ENCODE peak calls at places on chromosomes 1 and 21, in nine cellular contexts. P is spleen; O is choroid plexus epithelial cell; H is heart right ventricle; R is astrocyte; Y is CD8-positive, alpha-beta T cell; M is gastrocnemius medialis; D is lower lobe of right lung; A is epithelial cell of proximal tubule. L is an unnamed sample.

GRCh38 chr1:246417152-246417812 is 89.8 kb downstream of the SMYD3 start:
- DNase-seq in P (no peak), O (peak), H (no peak), R (peak), Y (no peak), M (no peak), D (no peak), A (no peak), L (peak)

GRCh38 chr21:45887121-45887611 is 94.4 kb upstream of the COL6A1 start:
- DNase-seq in P (peak), O (no peak), H (peak), R (peak), Y (no peak), M (no peak), D (no peak), A (no peak), L (no peak)

GRCh38 chr1:212791261-212791675 is 309 bp downstream of the NSL1 start:
- DNase-seq in P (no peak), O (peak), H (no peak), R (no peak), Y (no peak), M (no peak), D (no peak), A (no peak), L (peak)

GRCh38 chr1:9476790-9477463 is 62.3 kb upstream of the SLC25A33 start:
- DNase-seq in P (no peak), O (peak), H (no peak), R (peak), Y (no peak), M (no peak), D (no peak), A (peak), L (peak)

GRCh38 chr1:90850181-90850924 is 133.3 kb upstream of the BARHL2 start:
- DNase-seq in P (no peak), O (peak), H (peak), R (no peak), Y (no peak), M (no peak), D (peak), A (no peak), L (peak)

GRCh38 chr1:26550946-26551345 is 21.4 kb downstream of the RPS6KA1 start:
- DNase-seq in P (no peak), O (no peak), H (no peak), R (no peak), Y (no peak), M (no peak), D (no peak), A (no peak), L (no peak)

GRCh38 chr1:227234998-227235405 is 83.3 kb downstream of the CDC42BPA start:
- DNase-seq in P (no peak), O (peak), H (no peak), R (peak), Y (no peak), M (no peak), D (no peak), A (peak), L (peak)

GRCh38 chr1:11595287-11595686 is 58.9 kb downstream of the FBXO2 start:
- DNase-seq in P (no peak), O (no peak), H (no peak), R (no peak), Y (no peak), M (no peak), D (no peak), A (no peak), L (no peak)

GRCh38 chr1:55222152-55222551 is 7.0 kb upstream of the USP24 start:
- DNase-seq in P (no peak), O (no peak), H (no peak), R (no peak), Y (no peak), M (no peak), D (no peak), A (no peak), L (no peak)

GRCh38 chr1:90725341-90725960 is 8.3 kb upstream of the BARHL2 start:
- DNase-seq in P (no peak), O (no peak), H (no peak), R (no peak), Y (no peak), M (no peak), D (no peak), A (no peak), L (no peak)

GRCh38 chr1:17215545-17215890 is 10.6 kb downstream of the PADI1 start:
- DNase-seq in P (no peak), O (no peak), H (no peak), R (no peak), Y (no peak), M (no peak), D (no peak), A (no peak), L (no peak)

GRCh38 chr1:157849229-157849875 is 7.7 kb upstream of the CD5L start:
- DNase-seq in P (no peak), O (no peak), H (no peak), R (no peak), Y (no peak), M (no peak), D (no peak), A (no peak), L (no peak)

DNA sequence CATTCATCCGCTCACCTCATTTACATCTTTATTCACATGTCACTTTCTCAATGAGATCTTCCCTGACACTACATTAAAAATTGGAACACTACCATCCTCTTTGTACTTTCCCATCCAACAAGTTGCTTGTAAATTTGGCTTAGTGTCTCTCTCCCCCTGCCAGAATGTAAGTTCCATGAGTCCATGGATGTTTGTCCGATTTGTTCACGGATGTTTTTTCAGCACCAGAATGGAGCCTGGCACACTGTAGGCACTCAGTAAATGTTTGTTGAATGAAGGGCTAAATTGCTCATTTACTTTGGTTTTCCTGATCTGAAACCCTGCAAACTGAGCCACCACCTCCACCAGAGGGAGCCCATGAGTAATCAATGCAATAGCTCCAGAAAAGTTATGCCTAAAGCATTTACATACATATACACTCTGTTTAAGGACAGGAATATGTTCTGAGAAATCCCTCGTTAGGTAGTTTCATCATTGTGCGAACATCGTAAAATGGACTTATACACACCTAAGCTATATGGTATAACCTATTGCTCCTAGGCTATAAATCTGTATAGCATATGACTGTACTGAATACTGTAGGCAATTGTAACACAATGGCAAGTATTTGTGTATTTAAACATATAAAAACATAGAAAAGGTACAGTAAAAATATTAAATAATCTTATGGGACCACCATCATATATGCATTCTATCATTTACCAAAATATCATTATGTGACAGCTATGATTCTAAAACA is 2.8 kb upstream of the EYA3 start:
- DNase-seq in P (peak), O (peak), H (peak), R (no peak), Y (peak), M (peak), D (peak), A (no peak), L (peak)
- TF ChIP-seq CTCF in P (peak), O (peak), H (peak), R (peak), Y (peak), M (peak), D (peak), A (peak), L (peak)

DNA sequence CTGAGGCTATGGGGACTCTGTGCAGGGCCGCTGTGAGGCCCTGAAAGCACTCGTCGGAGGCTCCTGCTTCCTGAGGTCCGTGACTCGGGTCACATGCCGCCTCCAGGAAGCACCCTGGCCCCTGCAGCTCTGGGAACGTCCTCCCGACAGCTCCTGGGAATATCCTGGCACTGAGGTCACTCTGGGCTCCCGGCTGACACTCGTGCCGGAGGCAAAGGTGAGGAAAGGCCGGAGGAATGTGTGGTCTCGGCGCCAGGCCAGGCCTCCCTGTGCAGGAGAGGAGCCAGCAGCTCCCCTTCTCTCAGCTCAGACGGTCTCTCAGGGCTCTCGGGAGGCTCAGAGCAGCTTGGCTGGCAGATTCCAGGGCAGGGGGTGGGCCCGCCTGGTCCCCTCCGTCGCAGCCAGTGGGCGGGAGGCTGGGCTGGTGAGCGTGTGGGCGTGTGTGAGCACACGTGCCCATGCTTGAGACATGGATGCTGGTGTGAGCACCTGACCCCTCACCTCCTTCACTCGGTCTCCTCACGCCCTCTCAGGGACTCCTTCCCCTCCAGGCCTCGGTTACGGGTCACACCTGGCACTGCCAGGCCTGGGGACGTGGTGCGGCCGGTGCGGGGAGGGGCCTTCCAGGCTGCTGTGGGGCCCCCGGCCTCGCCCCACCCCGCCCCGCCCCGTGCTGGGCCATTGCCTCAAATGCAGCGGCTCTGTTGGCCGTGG is 5.5 kb upstream of the RNF223 start:
- DNase-seq in P (peak), O (peak), H (peak), R (peak), Y (no peak), M (peak), D (peak), A (peak), L (peak)
- H3K4me3 ChIP-seq in P (no peak), O (peak), H (peak), R (peak), Y (peak), M (peak), D (peak), A (peak), L (no peak)

DNA sequence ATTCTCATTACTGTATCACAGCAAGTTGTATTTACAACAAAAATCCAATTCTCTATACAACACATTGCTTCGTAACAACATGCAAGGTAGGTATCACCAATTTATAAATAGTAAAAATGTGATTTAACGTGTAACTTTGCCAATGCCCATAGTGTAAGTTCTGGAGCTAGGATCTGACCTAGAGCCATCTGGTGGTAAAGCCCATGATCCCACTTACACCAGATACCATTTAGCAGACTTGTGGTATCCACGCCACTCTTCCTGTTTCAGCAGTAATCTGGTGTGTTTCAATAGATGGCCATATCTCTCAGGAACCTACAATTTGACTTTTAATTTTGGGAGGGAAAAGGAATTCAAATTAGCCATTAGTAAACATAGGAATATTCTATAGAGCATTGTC is 10.2 kb downstream of the SETSIP start:
- DNase-seq in P (no peak), O (peak), H (no peak), R (no peak), Y (no peak), M (no peak), D (no peak), A (no peak), L (no peak)
- TF ChIP-seq CTCF in P (no peak), O (no peak), H (no peak), R (no peak), Y (no peak), M (no peak), D (no peak), A (peak), L (no peak)

DNA sequence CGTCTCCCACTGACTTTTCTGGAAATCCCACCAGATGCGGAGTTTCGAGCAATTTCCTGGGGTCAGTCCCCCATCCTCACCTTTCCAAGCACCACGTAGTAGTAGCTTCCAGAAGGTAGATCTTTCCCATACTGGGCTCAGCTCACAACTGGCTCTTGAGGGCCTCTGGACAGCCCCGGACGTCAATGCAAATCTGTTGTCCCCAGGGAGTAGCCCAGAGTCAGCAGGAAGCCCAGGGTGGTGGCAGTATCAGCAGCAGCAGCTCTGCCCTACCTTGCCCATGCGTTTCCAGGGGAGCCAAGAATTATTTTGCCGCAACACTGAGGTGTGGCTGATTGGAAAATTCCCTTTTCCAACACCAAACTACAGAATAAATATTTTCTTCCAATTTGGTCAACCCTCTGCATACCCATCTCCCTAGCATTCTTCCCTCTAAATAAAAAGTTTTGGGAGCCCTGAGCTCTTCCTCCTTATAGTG is 70.3 kb downstream of the CD46 start:
- DNase-seq in P (peak), O (no peak), H (no peak), R (no peak), Y (no peak), M (peak), D (no peak), A (no peak), L (no peak)
- H3K4me3 ChIP-seq in P (peak), O (no peak), H (peak), R (no peak), Y (peak), M (peak), D (peak), A (peak), L (no peak)

GRCh38 chr1:64469977-64470669 is at the start of gene CACHD1:
- DNase-seq in P (peak), O (peak), H (peak), R (peak), Y (peak), M (peak), D (peak), A (no peak), L (peak)
- TF ChIP-seq CTCF in P (no peak), O (peak), H (peak), R (no peak), Y (no peak), M (peak), D (peak), A (peak), L (peak)

GRCh38 chr1:234114648-234115307 is 210.3 kb downstream of the SLC35F3 start:
- DNase-seq in P (no peak), O (peak), H (no peak), R (peak), Y (no peak), M (no peak), D (no peak), A (no peak), L (peak)
- H3K4me3 ChIP-seq in P (no peak), O (no peak), H (no peak), R (no peak), Y (no peak), M (no peak), D (no peak), A (no peak), L (no peak)

GRCh38 chr21:35850542-35851103 is 209.7 kb downstream of the SETD4 start:
- DNase-seq in P (no peak), O (no peak), H (peak), R (no peak), Y (no peak), M (no peak), D (no peak), A (no peak), L (peak)
- TF ChIP-seq CTCF in P (no peak), O (no peak), H (no peak), R (no peak), Y (no peak), M (no peak), D (no peak), A (no peak), L (no peak)

DNA sequence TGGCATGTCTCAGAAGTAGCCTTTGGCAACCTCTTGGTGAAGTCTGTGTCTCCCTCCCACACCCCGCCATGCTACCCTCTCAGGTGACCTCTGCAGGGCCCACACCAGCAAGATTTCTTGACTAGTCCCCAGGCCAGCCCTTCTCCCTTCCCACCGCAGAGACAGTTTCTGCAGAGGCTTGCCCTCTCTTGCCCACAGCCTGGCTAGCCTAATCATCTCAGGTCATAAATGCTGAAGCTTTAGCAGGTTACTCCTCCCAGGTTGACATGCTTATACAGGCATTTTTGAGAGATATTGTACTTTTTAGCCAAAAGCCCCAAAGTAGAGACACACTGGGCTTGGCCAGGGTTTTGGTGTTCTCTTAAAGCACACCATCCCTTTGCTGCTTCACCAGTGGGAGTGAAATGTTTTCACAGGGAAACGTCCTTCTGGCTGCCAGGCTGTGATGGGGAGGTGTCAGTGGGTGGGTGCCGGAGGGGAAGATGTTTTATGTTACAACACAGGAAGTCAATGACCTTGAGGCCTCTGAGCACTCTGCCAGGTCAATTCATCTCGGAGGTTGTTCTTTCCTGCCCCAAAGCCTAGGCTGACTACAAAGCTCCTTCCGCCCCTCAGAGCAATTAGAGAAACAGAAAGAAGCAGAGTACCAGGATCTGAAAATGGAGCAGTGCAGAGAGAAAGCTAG is 58.5 kb downstream of the STYXL2 start:
- DNase-seq in P (no peak), O (no peak), H (no peak), R (no peak), Y (no peak), M (no peak), D (no peak), A (no peak), L (no peak)
- H3K4me3 ChIP-seq in P (no peak), O (no peak), H (no peak), R (no peak), Y (no peak), M (no peak), D (no peak), A (no peak), L (no peak)

DNA sequence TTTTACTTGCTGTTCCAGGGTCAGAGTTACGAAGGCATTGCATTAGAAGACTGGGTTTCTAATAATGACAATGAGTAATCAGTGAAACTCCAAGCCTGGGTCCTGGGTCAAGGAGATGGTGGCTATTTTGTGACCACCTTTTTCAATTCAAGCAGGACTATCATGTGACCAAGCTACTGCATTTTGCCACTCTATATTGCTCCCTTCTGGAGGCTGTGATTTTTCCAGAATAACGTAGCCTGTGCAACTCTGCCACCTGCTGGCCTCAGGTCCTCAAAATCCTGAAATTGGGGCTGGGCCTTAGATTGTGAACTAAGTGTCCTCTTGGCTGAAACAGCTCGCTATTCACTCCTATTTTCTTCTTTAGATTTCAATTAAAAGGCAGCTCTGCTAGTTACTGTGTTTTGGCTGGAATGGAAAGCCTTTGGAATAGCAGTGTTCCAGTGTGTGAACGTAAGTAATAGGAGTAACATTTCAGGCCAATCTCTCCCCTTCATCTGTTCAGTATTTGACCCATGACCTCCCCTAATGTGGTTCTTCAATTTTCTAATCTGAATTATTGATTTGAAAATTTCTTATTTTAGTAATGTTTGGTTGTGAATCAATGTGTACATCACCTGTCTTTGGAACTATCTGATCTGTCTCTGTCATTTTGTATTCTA is 52.9 kb upstream of the CD46 start:
- DNase-seq in P (no peak), O (peak), H (peak), R (peak), Y (peak), M (peak), D (no peak), A (no peak), L (peak)
- TF ChIP-seq CTCF in P (peak), O (peak), H (peak), R (peak), Y (peak), M (peak), D (peak), A (peak), L (peak)

L was measured in fibroblast of mammary gland.